ENCODE peak calls at places on chromosomes 13 and 19, in seven cellular contexts. R is ovary, T is heart right ventricle, P is brain microvascular endothelial cell, N is heart left ventricle, A is psoas muscle, L is hepatocyte. O is an unnamed sample.

GRCh38 chr19:47157455-47158321 is 27.1 kb downstream of the SAE1 start:
- DNase-seq in R (no peak), T (peak), P (peak), N (peak), A (no peak), L (peak), O (no peak)

GRCh38 chr19:7083076-7083956 is 13.8 kb downstream of the ZNF557 start:
- DNase-seq in R (no peak), T (no peak), P (peak), N (no peak), A (no peak), L (no peak), O (no peak)

GRCh38 chr19:3357731-3358391 is 8.5 kb upstream of the NFIC start:
- DNase-seq in R (peak), T (no peak), P (no peak), N (peak), A (no peak), L (no peak), O (no peak)

GRCh38 chr19:41226053-41226873 is 7.2 kb downstream of the AXL start:
- DNase-seq in R (peak), T (peak), P (peak), N (peak), A (peak), L (peak), O (peak)

GRCh38 chr13:101415358-101416174 is 742 bp downstream of the NALCN start:
- DNase-seq in R (no peak), T (peak), P (no peak), N (peak), A (no peak), L (no peak), O (no peak)

GRCh38 chr13:52091473-52091872 is 37.4 kb downstream of the NEK5 start:
- DNase-seq in R (no peak), T (no peak), P (no peak), N (no peak), A (no peak), L (no peak), O (no peak)

GRCh38 chr13:74325106-74325505 is 190.9 kb upstream of the KLF12 start:
- DNase-seq in R (peak), T (no peak), P (peak), N (no peak), A (no peak), L (peak), O (no peak)

GRCh38 chr13:21243045-21243842 is 66.8 kb downstream of the MRPL57 start:
- DNase-seq in R (no peak), T (no peak), P (no peak), N (no peak), A (no peak), L (no peak), O (no peak)

GRCh38 chr13:112119192-112120030 is 52.5 kb downstream of the SOX1 start:
- DNase-seq in R (no peak), T (no peak), P (no peak), N (peak), A (peak), L (no peak), O (peak)

GRCh38 chr19:1171755-1172352 is 2.2 kb downstream of the SBNO2 start:
- DNase-seq in R (no peak), T (no peak), P (no peak), N (no peak), A (peak), L (no peak), O (no peak)

GRCh38 chr19:39474139-39474620 is 6.5 kb upstream of the TIMM50 start:
- DNase-seq in R (peak), T (peak), P (peak), N (peak), A (peak), L (peak), O (no peak)

DNA sequence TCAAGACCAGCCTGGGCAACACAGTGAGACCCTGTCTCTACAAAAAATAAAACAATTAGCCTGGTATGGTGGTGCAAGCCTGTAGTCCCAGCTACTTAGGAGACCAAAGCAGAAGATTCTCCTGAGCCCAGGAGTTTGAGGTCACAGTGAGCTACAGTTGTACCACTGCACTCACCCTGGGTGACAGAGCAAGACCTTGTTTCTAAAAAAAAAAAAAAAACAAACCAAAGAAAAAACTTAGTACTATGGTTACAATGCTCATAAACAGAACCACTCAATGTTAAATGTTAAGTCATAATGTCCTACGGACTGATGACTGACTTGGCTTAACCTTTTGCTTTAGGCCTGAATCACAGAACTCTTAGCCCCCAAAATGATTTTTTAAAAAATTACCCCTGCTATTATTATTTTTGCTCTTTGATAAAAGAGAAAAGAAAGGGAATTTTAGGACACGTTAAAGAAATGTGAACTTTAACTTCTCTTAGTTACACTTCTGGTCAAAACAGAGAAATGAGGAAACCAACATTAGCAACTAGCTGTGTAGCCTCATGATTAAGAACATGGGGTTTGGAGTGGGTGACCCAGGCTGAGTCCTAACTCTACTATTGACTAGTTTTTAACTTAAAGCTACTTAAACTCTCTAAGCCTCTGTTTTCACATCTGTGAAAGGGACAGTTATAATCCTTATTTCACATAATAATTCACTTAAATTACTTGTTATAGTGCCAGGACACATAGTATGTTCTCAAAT is 13.7 kb upstream of the ELF1 start:
- DNase-seq in R (no peak), T (no peak), P (no peak), N (no peak), A (no peak), L (no peak), O (no peak)
- H3K27ac ChIP-seq in R (no peak), T (no peak), P (no peak), N (no peak), A (no peak), L (no peak), O (no peak)

GRCh38 chr13:109729031-109729870 is 57.1 kb downstream of the IRS2 start:
- DNase-seq in R (no peak), T (no peak), P (no peak), N (no peak), A (no peak), L (no peak), O (no peak)
- H3K4me3 ChIP-seq in R (no peak), T (no peak), P (no peak), N (no peak), A (no peak), L (no peak), O (no peak)

GRCh38 chr13:49865174-49865573 is 71.0 kb downstream of the SPRYD7 start:
- DNase-seq in R (no peak), T (no peak), P (no peak), N (no peak), A (no peak), L (no peak), O (no peak)
- TF ChIP-seq CTCF in R (no peak), T (no peak), P (no peak), N (no peak), A (no peak), L (no peak), O (no peak)

GRCh38 chr13:41310963-41311606 is at the start of gene NAA16:
- DNase-seq in R (peak), T (peak), P (peak), N (peak), A (peak), L (peak), O (peak)

GRCh38 chr13:41315466-41316047 is 4.5 kb downstream of the NAA16 start:
- DNase-seq in R (no peak), T (no peak), P (no peak), N (no peak), A (no peak), L (no peak), O (no peak)

GRCh38 chr13:41311607-41312500 is 787 bp downstream of the NAA16 start:
- DNase-seq in R (peak), T (peak), P (peak), N (peak), A (peak), L (peak), O (peak)

GRCh38 chr13:41313659-41314197 is 2.7 kb downstream of the NAA16 start:
- DNase-seq in R (no peak), T (no peak), P (no peak), N (no peak), A (no peak), L (no peak), O (no peak)

DNA sequence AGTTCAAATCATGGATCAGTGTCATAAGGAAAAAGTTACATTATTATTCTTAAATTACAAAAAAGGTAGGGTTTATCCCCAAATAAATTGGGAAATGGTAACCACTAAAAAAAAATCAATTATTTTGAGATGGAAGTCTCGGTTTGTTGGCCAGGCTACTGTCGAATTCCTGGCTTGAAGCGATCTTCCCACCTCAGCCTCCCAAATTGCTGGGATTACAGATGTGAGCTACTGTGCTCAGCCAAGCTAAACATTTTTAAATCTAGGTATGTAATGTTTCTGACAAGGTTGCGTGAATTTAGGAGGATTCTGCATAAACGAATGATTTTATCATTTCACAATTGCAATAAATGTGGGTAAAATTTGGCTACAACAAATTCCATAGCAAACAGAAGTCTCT is 2.0 kb downstream of the NAA16 start:
- DNase-seq in R (no peak), T (no peak), P (no peak), N (no peak), A (no peak), L (no peak), O (no peak)
- H3K27ac ChIP-seq in R (no peak), T (no peak), P (no peak), N (no peak), A (peak), L (no peak), O (no peak)

DNA sequence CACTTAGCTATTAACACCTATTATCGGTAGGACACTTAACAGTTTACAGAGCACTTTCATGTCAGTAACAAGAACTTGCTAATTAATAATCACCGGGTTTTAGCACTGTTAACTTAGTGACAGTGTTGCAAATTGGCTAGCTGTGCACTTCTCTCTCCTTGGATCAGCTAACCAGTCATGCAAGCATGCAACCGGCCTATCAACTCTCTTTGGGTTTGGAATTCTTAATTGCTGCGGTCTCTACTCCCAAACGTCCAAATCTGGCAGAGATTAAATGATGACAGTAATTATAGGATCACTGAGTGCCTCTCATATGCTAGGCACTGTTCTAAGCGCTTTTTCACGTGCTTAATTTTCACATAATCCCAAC is 1.2 kb downstream of the EPS15L1 start:
- DNase-seq in R (no peak), T (no peak), P (no peak), N (no peak), A (no peak), L (no peak), O (no peak)
- H3K4me3 ChIP-seq in R (peak), T (peak), P (peak), N (peak), A (peak), L (peak), O (peak)